ENCODE peak calls at places on chromosomes 12 and 14, in four cellular contexts. X is hepatocyte, I is mammary epithelial cell, P is GM12878. O is an unnamed sample.

GRCh38 chr14:84657866-84658385 is 872.0 kb upstream of the FLRT2 start:
- DNase-seq in X (no peak), I (no peak), P (no peak), O (no peak)

GRCh38 chr12:124153396-124153795 is 141.5 kb upstream of the RFLNA start:
- DNase-seq in X (no peak), I (no peak), P (no peak), O (no peak)

GRCh38 chr14:64952598-64953309 is 10.2 kb upstream of the GPX2 start:
- DNase-seq in X (no peak), I (no peak), P (peak), O (no peak)

GRCh38 chr12:83615152-83615551 is 928.4 kb downstream of the TMTC2 start:
- DNase-seq in X (no peak), I (no peak), P (no peak), O (no peak)

GRCh38 chr12:16329594-16329993 is 17.9 kb upstream of the MGST1 start:
- DNase-seq in X (peak), I (no peak), P (no peak), O (no peak)

GRCh38 chr12:67916266-67916970 is 72.8 kb upstream of the IFNG-AS1 start:
- DNase-seq in X (no peak), I (no peak), P (no peak), O (no peak)

GRCh38 chr14:69708586-69709169 is 58.3 kb upstream of the SRSF5 start:
- DNase-seq in X (no peak), I (no peak), P (no peak), O (peak)

GRCh38 chr12:47094804-47095203 is 15.0 kb upstream of the AMIGO2 start:
- DNase-seq in X (no peak), I (peak), P (no peak), O (no peak)

GRCh38 chr14:39175445-39176262 is 600 bp downstream of the PNN start:
- DNase-seq in X (peak), I (peak), P (no peak), O (peak)

GRCh38 chr14:35406811-35407630 is 2.5 kb upstream of the NFKBIA start:
- DNase-seq in X (peak), I (peak), P (no peak), O (peak)

GRCh38 chr12:119258149-119258548 is 76.4 kb upstream of the CCDC60 start:
- DNase-seq in X (no peak), I (no peak), P (no peak), O (no peak)

GRCh38 chr14:59188461-59189280 is at the start of gene DAAM1:
- DNase-seq in X (peak), I (peak), P (peak), O (peak)

GRCh38 chr12:57347284-57347683 is 83.6 kb downstream of the R3HDM2 start:
- DNase-seq in X (no peak), I (no peak), P (no peak), O (no peak)

GRCh38 chr12:41552507-41553047 is 364.5 kb downstream of the PDZRN4 start:
- DNase-seq in X (no peak), I (no peak), P (no peak), O (no peak)

GRCh38 chr14:94601961-94602391 is 10.2 kb upstream of the SERPINA3 start:
- DNase-seq in X (peak), I (peak), P (no peak), O (peak)

GRCh38 chr12:6078378-6079083 is 45.9 kb downstream of the VWF start:
- DNase-seq in X (no peak), I (peak), P (no peak), O (no peak)

GRCh38 chr12:116040412-116040811 is 237.1 kb downstream of the MED13L start:
- DNase-seq in X (no peak), I (no peak), P (no peak), O (no peak)

GRCh38 chr12:94304566-94305061 is 155.1 kb downstream of the CEP83 start:
- DNase-seq in X (no peak), I (no peak), P (no peak), O (no peak)

GRCh38 chr14:79093542-79093941 is 923.4 kb downstream of the NRXN3 start:
- DNase-seq in X (no peak), I (no peak), P (no peak), O (no peak)

GRCh38 chr12:109764123-109764522 is 50.5 kb downstream of the FAM222A start:
- DNase-seq in X (no peak), I (no peak), P (no peak), O (no peak)

GRCh38 chr14:75295491-75296338 is 17.1 kb downstream of the FOS start:
- DNase-seq in X (peak), I (peak), P (no peak), O (peak)

GRCh38 chr12:26122681-26123481 is 2.0 kb downstream of the BHLHE41 start:
- DNase-seq in X (peak), I (peak), P (no peak), O (peak)

GRCh38 chr12:115411121-115411520 is 727.1 kb upstream of the TBX3 start:
- DNase-seq in X (no peak), I (no peak), P (no peak), O (no peak)

GRCh38 chr14:34220921-34221320 is 241.1 kb downstream of the SPTSSA start:
- DNase-seq in X (no peak), I (no peak), P (peak), O (no peak)

GRCh38 chr14:69636051-69636639 is 24.7 kb downstream of the SUSD6 start:
- DNase-seq in X (no peak), I (no peak), P (no peak), O (no peak)

GRCh38 chr14:75418779-75419768 is 8.7 kb upstream of the JDP2 start:
- DNase-seq in X (peak), I (no peak), P (peak), O (peak)

GRCh38 chr12:105041186-105041585 is 43.1 kb downstream of the ALDH1L2 start:
- DNase-seq in X (no peak), I (no peak), P (no peak), O (no peak)

GRCh38 chr14:100063314-100063941 is 1.8 kb upstream of the EVL start:
- DNase-seq in X (no peak), I (no peak), P (no peak), O (peak)

GRCh38 chr12:104276192-104277131 is 27.1 kb upstream of the EID3 start:
- DNase-seq in X (no peak), I (no peak), P (no peak), O (peak)

GRCh38 chr12:121782616-121782966 is 10.9 kb downstream of the RHOF start:
- DNase-seq in X (no peak), I (no peak), P (no peak), O (no peak)

GRCh38 chr12:126492181-126492580 is 1426.9 kb downstream of the AACS start:
- DNase-seq in X (no peak), I (no peak), P (no peak), O (no peak)

GRCh38 chr14:105891631-105892452 is 365.5 kb downstream of the TMEM121 start:
- DNase-seq in X (no peak), I (no peak), P (no peak), O (no peak)

DNA sequence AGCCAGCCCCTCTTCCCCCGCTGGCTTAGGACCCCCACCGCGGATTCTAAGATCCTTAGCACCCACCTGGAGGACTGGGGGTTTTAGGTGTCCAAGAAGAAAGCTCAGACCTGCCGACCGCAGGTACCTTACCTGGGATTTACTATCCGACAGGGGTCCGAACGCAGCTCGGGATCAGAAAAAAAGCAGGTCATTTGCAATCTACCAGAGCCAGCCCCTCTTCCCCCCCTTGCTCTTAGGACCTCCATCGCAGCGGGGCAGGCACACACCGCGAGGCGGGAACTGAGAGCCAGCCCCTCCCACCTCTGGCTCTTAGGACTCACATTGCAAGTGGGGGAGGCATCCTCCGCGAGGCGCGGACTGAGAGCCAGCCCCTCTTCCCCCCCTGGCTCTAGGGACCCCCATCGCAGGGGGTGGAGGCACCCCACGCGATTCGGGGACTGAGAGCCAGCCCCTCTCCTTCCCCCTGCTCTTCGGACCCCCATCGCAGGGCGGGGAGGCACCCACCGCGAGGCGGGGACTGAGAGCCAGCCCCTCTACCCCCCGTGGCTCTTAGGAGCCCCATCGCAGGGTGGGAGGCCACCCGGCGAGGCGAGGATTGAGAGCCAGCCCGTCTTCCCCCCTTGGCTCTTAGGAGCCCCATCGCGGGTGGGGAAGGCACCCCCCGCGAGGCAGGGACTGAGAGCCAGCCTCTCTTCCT is 45.3 kb downstream of the DDX11 start:
- DNase-seq in X (peak), I (no peak), P (no peak), O (no peak)
- H3K4me3 ChIP-seq in X (peak), I (no peak), P (no peak), O (no peak)

GRCh38 chr14:90549794-90550591 is 153.2 kb downstream of the CALM1 start:
- DNase-seq in X (no peak), I (no peak), P (no peak), O (no peak)
- H3K4me3 ChIP-seq in X (no peak), I (no peak), P (no peak), O (no peak)

GRCh38 chr12:117361312-117361670 is at the start of gene NOS1:
- DNase-seq in X (no peak), I (no peak), P (no peak), O (no peak)

GRCh38 chr12:117361905-117362304 is 479 bp upstream of the NOS1 start:
- DNase-seq in X (no peak), I (no peak), P (no peak), O (no peak)

GRCh38 chr12:117360222-117360550 is 1.2 kb downstream of the NOS1 start:
- DNase-seq in X (no peak), I (no peak), P (no peak), O (no peak)

GRCh38 chr12:117359029-117359845 is 2.2 kb downstream of the NOS1 start:
- DNase-seq in X (no peak), I (no peak), P (no peak), O (no peak)

DNA sequence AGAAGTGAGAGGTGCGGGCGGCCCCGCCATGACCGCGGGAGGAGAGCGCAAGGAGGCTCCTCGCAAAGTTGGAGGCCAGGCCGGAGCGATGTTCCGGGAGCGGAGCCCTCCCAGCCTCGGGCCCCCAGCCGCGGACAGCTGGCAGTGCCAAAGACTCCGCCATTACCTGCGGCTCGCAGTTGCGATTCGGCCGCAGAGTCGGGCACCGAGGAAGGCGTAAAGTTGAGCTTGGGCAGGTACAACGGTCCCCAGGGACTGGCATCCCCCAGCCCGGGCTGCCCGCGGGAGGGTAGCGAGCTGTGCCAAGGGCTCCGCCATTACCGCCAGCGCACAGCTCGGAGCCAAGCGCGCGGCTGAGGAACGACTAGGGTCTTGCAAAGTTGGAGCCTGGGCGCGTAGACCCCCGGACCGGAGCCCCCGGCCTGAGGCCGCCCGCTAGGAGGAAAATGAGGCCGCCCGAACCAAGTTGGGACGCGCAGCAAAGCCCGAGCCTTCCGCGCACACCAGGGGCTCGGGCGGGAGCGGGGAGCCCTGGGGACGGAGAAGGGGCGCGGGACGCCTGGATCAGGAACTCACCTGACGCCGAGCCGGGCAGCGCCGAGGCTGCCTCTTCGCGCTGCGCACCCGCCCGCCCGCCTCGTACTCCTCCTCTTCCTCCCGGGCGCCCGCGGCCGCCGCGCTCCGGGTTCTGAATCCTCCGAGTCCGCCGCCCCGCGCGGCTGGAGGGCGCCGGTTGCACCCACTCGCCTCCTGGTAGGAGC is 695 bp downstream of the NOS1 start:
- DNase-seq in X (no peak), I (no peak), P (no peak), O (no peak)
- H3K4me3 ChIP-seq in X (no peak), I (no peak), P (no peak), O (no peak)

GRCh38 chr14:102363182-102363952 is 626 bp downstream of the TECPR2 start:
- DNase-seq in X (peak), I (peak), P (no peak), O (peak)
- H3K4me3 ChIP-seq in X (peak), I (peak), P (peak), O (peak)

DNA sequence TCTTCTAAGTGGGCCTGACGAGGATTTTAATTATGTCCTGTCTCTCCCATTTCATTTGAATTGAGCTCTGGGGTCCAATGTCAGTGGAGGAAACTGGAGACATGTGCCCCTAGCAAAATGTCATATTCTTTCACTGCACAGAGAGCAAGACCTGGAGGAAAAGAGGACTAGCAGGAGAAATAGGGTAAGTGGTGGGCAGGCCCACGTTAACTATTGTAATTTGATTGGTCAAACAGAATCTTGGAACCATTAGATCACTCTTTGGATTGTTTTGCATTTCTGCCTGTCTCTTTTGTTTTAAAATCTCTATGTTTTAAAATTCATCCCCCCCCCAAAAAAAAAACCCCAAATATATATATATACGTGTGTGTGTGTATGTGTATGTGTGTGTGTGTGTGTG is 113.9 kb upstream of the PELI2 start:
- DNase-seq in X (no peak), I (no peak), P (no peak), O (no peak)
- H3K4me3 ChIP-seq in X (no peak), I (no peak), P (no peak), O (no peak)